ENCODE peak calls at places on chromosomes 11 and 22, in five cellular contexts. V, T, H, G and S are unnamed samples.
A peak's percentile ranks its signal among the peaks of the same experiment; 100 is the strongest.

GRCh38 chr11:93775289-93775688 is 8.8 kb upstream of the MED17 start:
- DNase-seq in V (peak; percentile 85), T (no peak), H (no peak), G (peak; percentile 44), S (no peak)

GRCh38 chr11:66727883-66728759 is 895 bp downstream of the SPTBN2 start:
- DNase-seq in V (peak; percentile 70), T (no peak), H (no peak), G (peak; percentile 31), S (peak; percentile 82)

GRCh38 chr11:120778692-120779490 is 245.0 kb upstream of the TBCEL start:
- DNase-seq in V (peak; percentile 72), T (no peak), H (peak; percentile 68), G (no peak), S (no peak)

GRCh38 chr22:48551061-48551460 is 1276.6 kb downstream of the BRD1 start:
- DNase-seq in V (no peak), T (no peak), H (no peak), G (no peak), S (no peak)

GRCh38 chr22:17629646-17630045 is 1.1 kb upstream of the ATP6V1E1 start:
- DNase-seq in V (no peak), T (no peak), H (no peak), G (no peak), S (no peak)

GRCh38 chr11:125624756-125625213 is at the start of gene CHEK1:
- DNase-seq in V (peak; percentile 50), T (no peak), H (no peak), G (no peak), S (no peak)

GRCh38 chr11:16817321-16817720 is 78.9 kb downstream of the C11orf58 start:
- DNase-seq in V (no peak), T (no peak), H (no peak), G (no peak), S (no peak)

GRCh38 chr22:47165338-47165931 is 403.0 kb downstream of the TBC1D22A start:
- DNase-seq in V (peak; percentile 45), T (no peak), H (peak; percentile 63), G (no peak), S (no peak)

GRCh38 chr11:87038235-87038960 is 664 bp downstream of the TMEM135 start:
- DNase-seq in V (no peak), T (peak; percentile 15), H (no peak), G (no peak), S (peak; percentile 42)

GRCh38 chr22:50002791-50003190 is 9.8 kb downstream of the IL17REL start:
- DNase-seq in V (no peak), T (no peak), H (no peak), G (no peak), S (no peak)

GRCh38 chr11:102234779-102235439 is 82.4 kb upstream of the BIRC3 start:
- DNase-seq in V (peak; percentile 71), T (no peak), H (no peak), G (no peak), S (no peak)

GRCh38 chr11:14413307-14414072 is 54.5 kb upstream of the RRAS2 start:
- DNase-seq in V (peak; percentile 92), T (peak; percentile 56), H (no peak), G (no peak), S (no peak)

GRCh38 chr11:35515224-35515623 is 10.2 kb downstream of the PAMR1 start:
- DNase-seq in V (no peak), T (peak; percentile 73), H (no peak), G (no peak), S (no peak)

GRCh38 chr11:35040221-35040942 is 98.6 kb upstream of the CD44 start:
- DNase-seq in V (no peak), T (peak; percentile 49), H (no peak), G (no peak), S (peak; percentile 57)

GRCh38 chr11:79170289-79170688 is 270.5 kb downstream of the TENM4 start:
- DNase-seq in V (peak; percentile 20), T (peak; percentile 38), H (no peak), G (no peak), S (no peak)

GRCh38 chr11:114666760-114667159 is 11.6 kb upstream of the NXPE2 start:
- DNase-seq in V (no peak), T (no peak), H (no peak), G (no peak), S (no peak)

GRCh38 chr11:78228467-78228866 is 39.7 kb downstream of the USP35 start:
- DNase-seq in V (peak; percentile 72), T (peak; percentile 65), H (no peak), G (no peak), S (peak; percentile 68)

GRCh38 chr11:114285599-114285998 is 10.6 kb upstream of the NNMT start:
- DNase-seq in V (peak; percentile 76), T (peak; percentile 67), H (no peak), G (no peak), S (no peak)

GRCh38 chr11:2382927-2383822 is 6.1 kb downstream of the CD81 start:
- DNase-seq in V (peak; percentile 70), T (peak; percentile 49), H (peak; percentile 86), G (no peak), S (no peak)

GRCh38 chr11:113664069-113664980 is 41.8 kb downstream of the TMPRSS5 start:
- DNase-seq in V (no peak), T (no peak), H (no peak), G (no peak), S (no peak)

GRCh38 chr11:69357458-69358397 is 63.8 kb downstream of the MYEOV start:
- DNase-seq in V (peak; percentile 22), T (no peak), H (no peak), G (no peak), S (no peak)

GRCh38 chr22:43002198-43002577 is 12.8 kb downstream of the PACSIN2 start:
- DNase-seq in V (peak; percentile 63), T (peak; percentile 58), H (no peak), G (no peak), S (no peak)

GRCh38 chr22:44587004-44587793 is 89.2 kb upstream of the RTL6 start:
- DNase-seq in V (peak; percentile 40), T (no peak), H (peak; percentile 51), G (no peak), S (no peak)

DNA sequence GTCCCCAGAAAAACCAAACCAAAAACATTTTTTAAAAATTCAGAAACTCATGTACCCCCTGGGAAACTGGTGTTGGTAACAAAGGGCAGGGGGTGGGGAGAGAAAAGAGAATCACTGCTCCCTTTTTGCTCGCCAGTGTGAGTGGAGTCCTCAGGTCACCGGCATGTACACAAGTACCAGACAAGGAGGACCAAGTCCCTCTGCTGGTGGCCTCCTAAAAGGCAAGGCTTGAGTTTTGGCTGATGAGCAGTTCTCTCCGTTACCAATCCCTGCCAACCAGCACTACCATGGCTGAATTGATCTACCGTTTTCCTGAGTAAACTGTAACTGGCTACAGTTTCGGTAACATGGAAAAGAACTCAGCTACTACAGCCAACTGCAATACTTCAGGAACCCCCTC is 22.0 kb downstream of the APOL5 start:
- DNase-seq in V (peak; percentile 66), T (no peak), H (no peak), G (no peak), S (no peak)
- TF ChIP-seq CTCF in V (peak; percentile 71), T (no peak), H (no peak), G (peak; percentile 32), S (no peak)

GRCh38 chr22:29578462-29578861 is 2.5 kb downstream of the NIPSNAP1 start:
- DNase-seq in V (no peak), T (no peak), H (no peak), G (no peak), S (no peak)
- TF ChIP-seq CTCF in V (no peak), T (no peak), H (no peak), G (no peak), S (no peak)

DNA sequence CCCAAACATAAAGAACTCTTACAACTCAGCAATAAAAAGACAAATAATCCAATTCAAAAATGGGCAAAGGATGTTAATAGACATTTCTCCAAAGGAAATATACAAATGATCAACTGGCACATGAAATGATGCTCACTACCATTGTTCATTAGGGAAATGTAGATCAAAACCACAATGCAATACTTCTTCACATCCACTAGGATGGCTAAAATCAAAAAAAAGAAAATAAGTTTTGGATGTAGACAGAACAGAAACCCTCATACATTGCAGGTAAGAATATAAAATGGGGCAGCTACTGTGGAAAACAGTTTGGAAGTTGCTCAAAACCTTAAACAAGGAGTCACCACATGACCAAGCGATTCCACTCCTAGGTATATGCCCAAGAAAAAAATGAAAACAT is 16.3 kb downstream of the SIK3 start:
- DNase-seq in V (no peak), T (no peak), H (no peak), G (no peak), S (no peak)
- TF ChIP-seq CTCF in V (peak; percentile 49), T (no peak), H (no peak), G (peak; percentile 49), S (no peak)

GRCh38 chr11:57399928-57400578 is 9.6 kb upstream of the PRG2 start:
- DNase-seq in V (no peak), T (no peak), H (no peak), G (no peak), S (no peak)

GRCh38 chr11:57396744-57397143 is 6.3 kb upstream of the PRG2 start:
- DNase-seq in V (no peak), T (no peak), H (no peak), G (no peak), S (no peak)

GRCh38 chr11:57399221-57399620 is 8.8 kb upstream of the PRG2 start:
- DNase-seq in V (no peak), T (no peak), H (no peak), G (no peak), S (no peak)

GRCh38 chr11:57395905-57396623 is 5.6 kb upstream of the PRG2 start:
- DNase-seq in V (no peak), T (no peak), H (no peak), G (no peak), S (no peak)

GRCh38 chr11:57397394-57397990 is 7.0 kb upstream of the PRG2 start:
- DNase-seq in V (no peak), T (no peak), H (no peak), G (no peak), S (no peak)
- TF ChIP-seq CTCF in V (no peak), T (no peak), H (no peak), G (no peak), S (no peak)

GRCh38 chr22:22380098-22381030 is 128.2 kb downstream of the ZNF280B start:
- DNase-seq in V (peak; percentile 88), T (no peak), H (peak; percentile 90), G (no peak), S (peak; percentile 41)
- TF ChIP-seq CTCF in V (peak; percentile 69), T (no peak), H (no peak), G (peak; percentile 31), S (peak; percentile 15)

GRCh38 chr11:122755941-122756340 is 82.4 kb upstream of the CRTAM start:
- DNase-seq in V (no peak), T (no peak), H (no peak), G (no peak), S (no peak)

GRCh38 chr11:122757201-122757600 is 81.1 kb upstream of the CRTAM start:
- DNase-seq in V (no peak), T (no peak), H (no peak), G (no peak), S (no peak)

GRCh38 chr11:122755409-122755808 is 82.9 kb upstream of the CRTAM start:
- DNase-seq in V (peak; percentile 67), T (no peak), H (no peak), G (no peak), S (no peak)

GRCh38 chr11:122754553-122755322 is 83.6 kb upstream of the CRTAM start:
- DNase-seq in V (peak; percentile 78), T (no peak), H (no peak), G (no peak), S (peak; percentile 45)

DNA sequence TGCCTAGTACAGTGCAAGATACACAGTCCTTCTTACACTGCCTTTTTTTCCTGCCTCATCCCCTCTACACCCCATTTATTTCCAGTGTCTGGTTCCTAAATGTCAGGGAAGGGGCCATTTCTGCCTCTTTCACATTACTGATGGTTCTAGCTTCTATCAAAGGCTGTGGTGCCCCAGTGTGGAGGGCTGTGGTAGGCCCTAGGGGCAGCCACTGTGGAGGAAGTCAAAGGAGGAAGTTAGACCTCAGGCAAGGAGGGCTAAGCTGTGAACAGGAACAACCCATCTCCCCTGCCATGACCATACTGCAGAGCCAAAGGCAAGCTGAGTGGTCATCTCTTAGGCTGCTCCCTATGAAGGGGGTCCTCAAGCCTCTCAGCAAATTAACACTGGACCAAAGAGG is 81.9 kb upstream of the CRTAM start:
- DNase-seq in V (no peak), T (no peak), H (peak; percentile 92), G (no peak), S (peak; percentile 52)
- TF ChIP-seq CTCF in V (peak; percentile 55), T (no peak), H (peak; percentile 33), G (no peak), S (peak; percentile 27)